ENCODE peak calls at places on chromosomes 12 and 14, in four cellular contexts. P is stimulated activated CD8-positive, alpha-beta memory T cell treated with anti-CD3 and anti-CD28 coated beads, Interleukin-15, amount 100 ng/mL, for 4 hours; W is HEK293T; C is GM10248. I is an unnamed sample.

GRCh38 chr12:124688356-124688992 is 121.1 kb upstream of the NCOR2 start:
- DNase-seq in C (no peak), P (no peak), W (no peak), I (no peak)

GRCh38 chr12:102769323-102769916 is 147.6 kb downstream of the PAH start:
- DNase-seq in P (no peak), C (peak), W (peak), I (peak)

GRCh38 chr12:90128526-90128925 is 419.9 kb upstream of the ATP2B1 start:
- DNase-seq in W (no peak), P (no peak), C (no peak), I (no peak)

GRCh38 chr12:75478395-75478794 is 2.2 kb upstream of the GLIPR1 start:
- DNase-seq in P (no peak), C (no peak), W (no peak), I (no peak)

GRCh38 chr12:78726854-78727253 is 137.7 kb upstream of the SYT1 start:
- DNase-seq in W (no peak), P (no peak), C (no peak), I (no peak)

GRCh38 chr12:93387780-93388179 is 10.1 kb downstream of the NUDT4 start:
- DNase-seq in P (peak), W (no peak), C (no peak), I (no peak)

GRCh38 chr14:21734457-21735074 is 60.9 kb upstream of the OR4E1 start:
- DNase-seq in W (peak), C (peak), P (peak), I (no peak)

GRCh38 chr12:47987411-47988072 is 16.7 kb downstream of the COL2A1 start:
- DNase-seq in P (no peak), C (no peak), W (no peak), I (no peak)

GRCh38 chr14:94542111-94542810 is 19.0 kb upstream of the SERPINA4 start:
- DNase-seq in W (no peak), C (no peak), P (no peak), I (no peak)

GRCh38 chr14:42664185-42664584 is 1057.5 kb downstream of the LRFN5 start:
- DNase-seq in P (no peak), W (no peak), C (no peak), I (no peak)

GRCh38 chr12:124318336-124319020 is 23.6 kb downstream of the RFLNA start:
- DNase-seq in P (no peak), W (no peak), C (no peak), I (no peak)